ENCODE peak calls at places on chromosomes 7 and 10, in six cellular contexts. J, R, M, C, W and Y are unnamed samples.
A peak's percentile ranks its signal among the peaks of the same experiment; 100 is the strongest.

GRCh38 chr7:155009570-155010157 is 6.7 kb upstream of the PAXIP1 start:
- DNase-seq in J (peak; percentile 37), C (no peak), M (no peak), R (no peak), W (no peak), Y (peak; percentile 77)

GRCh38 chr7:116674508-116675173 is 2.6 kb downstream of the MET start:
- DNase-seq in C (no peak), J (no peak), R (peak; percentile 77), M (peak; percentile 77), W (no peak), Y (no peak)

GRCh38 chr10:56653289-56653688 is 292.2 kb upstream of the ZWINT start:
- DNase-seq in R (no peak), M (no peak), W (no peak), C (no peak), J (no peak), Y (no peak)

GRCh38 chr10:71188201-71188600 is 24.2 kb upstream of the UNC5B start:
- DNase-seq in R (no peak), W (no peak), J (no peak), M (no peak), C (no peak), Y (no peak)

GRCh38 chr7:95330194-95331003 is 6.1 kb upstream of the PON1 start:
- DNase-seq in R (no peak), J (no peak), M (no peak), C (no peak), W (no peak), Y (no peak)

GRCh38 chr7:102916426-102916825 is 3.6 kb downstream of the LRRC17 start:
- DNase-seq in C (no peak), M (no peak), R (no peak), W (no peak), J (no peak), Y (no peak)

GRCh38 chr7:98238076-98238475 is 14.0 kb downstream of the TECPR1 start:
- DNase-seq in J (peak; percentile 25), W (no peak), M (no peak), R (no peak), C (no peak), Y (no peak)

GRCh38 chr10:77493851-77494788 is 143.5 kb downstream of the KCNMA1 start:
- DNase-seq in M (no peak), R (no peak), W (no peak), C (peak; percentile 36), J (peak; percentile 69), Y (peak; percentile 79)

GRCh38 chr10:97153276-97153850 is 32.4 kb downstream of the SLIT1 start:
- DNase-seq in W (no peak), R (no peak), J (peak; percentile 79), M (no peak), C (no peak), Y (peak; percentile 30)

GRCh38 chr10:8224591-8224990 is 170.1 kb downstream of the GATA3 start:
- DNase-seq in C (no peak), R (no peak), M (no peak), J (no peak), W (no peak), Y (no peak)

GRCh38 chr7:78379148-78379547 is 580.6 kb downstream of the PHTF2 start:
- DNase-seq in R (no peak), J (no peak), C (no peak), M (no peak), W (no peak), Y (no peak)

GRCh38 chr7:41292457-41292856 is 410.4 kb downstream of the INHBA start:
- DNase-seq in C (no peak), J (no peak), R (peak; percentile 78), W (no peak), M (no peak), Y (no peak)

GRCh38 chr10:78729810-78730209 is 339.0 kb upstream of the ZMIZ1 start:
- DNase-seq in W (no peak), R (no peak), J (no peak), C (no peak), M (no peak), Y (no peak)

GRCh38 chr10:112491144-112491543 is 44.1 kb downstream of the VTI1A start:
- DNase-seq in W (no peak), R (no peak), M (no peak), C (no peak), J (no peak), Y (no peak)

GRCh38 chr10:43217563-43218205 is 49.2 kb downstream of the RASGEF1A start:
- DNase-seq in R (no peak), C (no peak), W (no peak), M (no peak), J (no peak), Y (no peak)

GRCh38 chr10:122139627-122140151 is 131.4 kb upstream of the BTBD16 start:
- DNase-seq in C (no peak), J (peak; percentile 84), R (no peak), M (no peak), W (peak; percentile 81), Y (no peak)

GRCh38 chr10:49837096-49837495 is 75.0 kb upstream of the OGDHL start:
- DNase-seq in C (peak; percentile 57), J (no peak), M (no peak), R (no peak), W (no peak), Y (no peak)

GRCh38 chr10:79298403-79299244 is 48.6 kb upstream of the PPIF start:
- DNase-seq in J (no peak), M (no peak), R (peak; percentile 92), W (no peak), C (peak; percentile 85), Y (no peak)

GRCh38 chr7:16603633-16604032 is 41.9 kb downstream of the ANKMY2 start:
- DNase-seq in J (no peak), M (no peak), C (no peak), R (no peak), W (no peak), Y (no peak)

GRCh38 chr7:98521089-98521692 is 95.9 kb upstream of the NPTX2 start:
- DNase-seq in W (no peak), R (no peak), C (no peak), M (no peak), J (no peak), Y (no peak)

GRCh38 chr7:39248041-39248692 is 270.5 kb downstream of the POU6F2 start:
- DNase-seq in W (no peak), M (no peak), R (no peak), J (no peak), C (no peak), Y (no peak)

GRCh38 chr10:43461950-43462349 is 25.0 kb downstream of the ZNF487 start:
- DNase-seq in J (peak; percentile 71), C (peak; percentile 92), R (peak; percentile 65), W (no peak), M (peak; percentile 30), Y (no peak)

GRCh38 chr10:48457949-48458661 is 146.8 kb downstream of the ARHGAP22 start:
- DNase-seq in R (no peak), M (no peak), J (no peak), C (no peak), W (no peak), Y (peak; percentile 36)

GRCh38 chr10:131727612-131728011 is 173.2 kb upstream of the PPP2R2D start:
- DNase-seq in M (no peak), C (no peak), R (no peak), W (no peak), J (no peak), Y (peak; percentile 32)

GRCh38 chr10:74825371-74826141 is 844 bp upstream of the KAT6B start:
- DNase-seq in C (peak; percentile 75), M (no peak), W (peak; percentile 66), J (peak; percentile 88), R (no peak), Y (peak; percentile 90)

GRCh38 chr7:77427996-77428603 is 12.0 kb upstream of the GSAP start:
- DNase-seq in W (no peak), C (no peak), R (peak; percentile 76), J (no peak), M (no peak), Y (peak; percentile 53)

GRCh38 chr7:158018061-158018796 is 569.4 kb downstream of the PTPRN2 start:
- DNase-seq in W (no peak), C (no peak), M (no peak), R (no peak), J (no peak), Y (peak; percentile 35)

GRCh38 chr7:48109848-48110663 is 21.0 kb downstream of the UPP1 start:
- DNase-seq in J (peak; percentile 85), R (peak; percentile 96), W (peak; percentile 71), C (peak; percentile 85), M (peak; percentile 5), Y (peak; percentile 96)

GRCh38 chr10:60942604-60943269 is 1.2 kb downstream of the RHOBTB1 start:
- DNase-seq in R (no peak), J (peak; percentile 16), C (peak; percentile 65), W (peak; percentile 54), M (no peak), Y (no peak)

GRCh38 chr7:37982423-37982822 is 62.0 kb downstream of the EPDR1 start:
- DNase-seq in W (no peak), M (no peak), J (no peak), R (no peak), C (no peak), Y (no peak)

GRCh38 chr7:125780153-125780552 is 850.5 kb upstream of the POT1 start:
- DNase-seq in C (no peak), W (no peak), R (no peak), M (no peak), J (no peak), Y (no peak)

GRCh38 chr7:141706394-141707064 is 1.6 kb upstream of the WEE2 start:
- DNase-seq in J (no peak), W (no peak), C (peak; percentile 30), R (no peak), M (no peak), Y (no peak)
- H3K27ac ChIP-seq in J (no peak overlapping the region), W (no peak overlapping the region), C (peak overlapping the region; percentile 78), R (no peak overlapping the region), M (no peak overlapping the region), Y (no peak overlapping the region)

DNA sequence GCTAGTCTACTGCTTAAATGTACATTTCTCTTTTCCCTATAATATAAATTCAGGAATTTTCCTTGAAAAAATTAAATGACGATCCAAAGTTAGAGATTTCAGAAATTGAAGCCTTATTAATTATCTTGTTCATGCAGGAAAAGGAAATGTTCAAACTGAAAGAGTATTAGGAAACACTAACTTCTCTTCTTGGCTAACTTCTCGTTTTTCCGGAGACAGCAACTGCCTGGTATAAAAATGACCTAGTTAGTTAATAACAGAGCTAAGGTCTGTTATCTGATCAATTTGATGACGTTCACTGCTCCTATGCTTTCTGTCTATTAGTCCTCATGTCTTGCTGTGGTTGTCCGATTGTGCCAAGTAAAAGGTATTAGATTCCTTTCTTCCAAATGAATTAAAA is 212.5 kb downstream of the DGKB start:
- DNase-seq in M (no peak), J (no peak), W (no peak), R (no peak), C (no peak), Y (no peak)
- H3K4me3 ChIP-seq in M (no peak overlapping the region), J (no peak overlapping the region), W (no peak overlapping the region), R (no peak overlapping the region), C (no peak overlapping the region), Y (no peak overlapping the region)

GRCh38 chr10:95400789-95401188 is 110.0 kb upstream of the PDLIM1 start:
- DNase-seq in R (no peak), C (no peak), J (no peak), W (no peak), M (no peak), Y (no peak)
- H3K36me3 ChIP-seq in R (no peaks in the 10 kb centered on the region), C (no peaks in the 10 kb centered on the region), J (no peaks in the 10 kb centered on the region), W (peaks cover 89% of the 10 kb centered on the region), M (no peaks in the 10 kb centered on the region), Y (no peaks in the 10 kb centered on the region)

DNA sequence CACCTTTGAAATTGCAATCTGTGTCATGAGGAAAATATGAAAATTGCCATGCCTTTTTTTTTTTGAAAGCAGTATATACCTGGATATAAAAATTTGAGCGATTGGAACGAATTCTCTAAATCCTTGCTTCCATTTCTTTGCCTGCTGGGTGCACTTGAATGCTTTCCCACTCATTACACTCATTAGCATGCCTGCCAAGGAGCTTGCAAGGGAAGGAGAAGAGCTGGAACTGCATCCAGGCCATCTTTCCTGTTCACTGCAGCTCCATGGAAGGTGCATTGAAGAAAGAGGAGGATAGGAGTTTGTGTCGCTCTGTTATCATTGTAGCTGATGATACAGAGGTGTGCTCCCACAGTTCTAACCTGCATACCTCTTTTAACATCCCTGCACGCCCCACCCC is 102.4 kb upstream of the GJD4 start:
- DNase-seq in J (no peak), R (no peak), C (no peak), W (no peak), M (no peak), Y (no peak)
- H3K27ac ChIP-seq in J (no peak overlapping the region), R (no peak overlapping the region), C (no peak overlapping the region), W (no peak overlapping the region), M (no peak overlapping the region), Y (no peak overlapping the region)